ENCODE peak calls at places on chromosomes 4 and X, in four cellular contexts. X is H1, Z is IMR-90, S is mesendoderm. G is an unnamed sample.

GRCh38 chrX:154396948-154397887 is 959 bp upstream of the RPL10 start:
- DNase-seq in X (no peak), Z (peak), S (peak), G (no peak)

GRCh38 chrX:26387906-26388305 is 171.9 kb downstream of the MAGEB5 start:
- DNase-seq in X (no peak), Z (no peak), S (no peak), G (no peak)

GRCh38 chr4:74056114-74056857 is 17.8 kb upstream of the CXCL3 start:
- DNase-seq in X (no peak), Z (peak), S (peak), G (no peak)

GRCh38 chrX:68867458-68868166 is 38.8 kb downstream of the EFNB1 start:
- DNase-seq in X (no peak), Z (no peak), S (no peak), G (no peak)

GRCh38 chr4:17029432-17029831 is 131.0 kb upstream of the LDB2 start:
- DNase-seq in X (no peak), Z (no peak), S (no peak), G (no peak)

GRCh38 chrX:19758536-19758935 is 128.9 kb downstream of the SH3KBP1 start:
- DNase-seq in X (no peak), Z (no peak), S (peak), G (no peak)

GRCh38 chr4:109185548-109185947 is 116.9 kb downstream of the COL25A1 start:
- DNase-seq in X (no peak), Z (no peak), S (no peak), G (no peak)

GRCh38 chr4:17316566-17316965 is 195.3 kb downstream of the QDPR start:
- DNase-seq in X (no peak), Z (peak), S (no peak), G (no peak)

GRCh38 chr4:161189286-161190134 is 974.3 kb downstream of the FSTL5 start:
- DNase-seq in X (no peak), Z (no peak), S (peak), G (no peak)

GRCh38 chr4:11805837-11806236 is 377.1 kb upstream of the HS3ST1 start:
- DNase-seq in X (no peak), Z (peak), S (peak), G (no peak)

GRCh38 chr4:174089711-174090110 is 193.8 kb downstream of the FBXO8 start:
- DNase-seq in X (no peak), Z (no peak), S (no peak), G (no peak)

GRCh38 chrX:54785901-54786300 is 12.2 kb downstream of the ITIH6 start:
- DNase-seq in X (no peak), Z (no peak), S (peak), G (no peak)

GRCh38 chr4:123786159-123786915 is 389.7 kb downstream of the SPRY1 start:
- DNase-seq in X (no peak), Z (no peak), S (no peak), G (no peak)

GRCh38 chr4:83636930-83637329 is 101.0 kb downstream of the GPAT3 start:
- DNase-seq in X (no peak), Z (no peak), S (no peak), G (peak)

GRCh38 chr4:83626245-83626843 is 90.4 kb downstream of the GPAT3 start:
- DNase-seq in X (no peak), Z (no peak), S (no peak), G (no peak)

GRCh38 chr4:83629945-83630684 is 94.2 kb downstream of the GPAT3 start:
- DNase-seq in X (no peak), Z (peak), S (no peak), G (no peak)

GRCh38 chr4:83625807-83626206 is 89.9 kb downstream of the GPAT3 start:
- DNase-seq in X (no peak), Z (no peak), S (no peak), G (no peak)

GRCh38 chr4:83631066-83631465 is 95.2 kb downstream of the GPAT3 start:
- DNase-seq in X (no peak), Z (peak), S (no peak), G (no peak)
- H3K4me2 ChIP-seq in X (no peak), Z (peak), S (no peak), G (no peak)

GRCh38 chr4:170775851-170776250 is 686.1 kb upstream of the AADAT start:
- DNase-seq in X (no peak), Z (no peak), S (no peak), G (no peak)

GRCh38 chr4:170769857-170770256 is 680.1 kb upstream of the AADAT start:
- DNase-seq in X (no peak), Z (no peak), S (no peak), G (no peak)

GRCh38 chr4:170773709-170774273 is 684.0 kb upstream of the AADAT start:
- DNase-seq in X (no peak), Z (no peak), S (no peak), G (no peak)

GRCh38 chr4:170776983-170777382 is 687.2 kb upstream of the AADAT start:
- DNase-seq in X (no peak), Z (no peak), S (no peak), G (no peak)

GRCh38 chr4:170772429-170772828 is 682.7 kb upstream of the AADAT start:
- DNase-seq in X (no peak), Z (no peak), S (no peak), G (no peak)
- H2BK120ac ChIP-seq in X (no peak), Z (no peak), S (no peak), G (no peak)

GRCh38 chr4:176627916-176628315 is 164.8 kb downstream of the VEGFC start:
- DNase-seq in X (no peak), Z (no peak), S (no peak), G (no peak)

DNA sequence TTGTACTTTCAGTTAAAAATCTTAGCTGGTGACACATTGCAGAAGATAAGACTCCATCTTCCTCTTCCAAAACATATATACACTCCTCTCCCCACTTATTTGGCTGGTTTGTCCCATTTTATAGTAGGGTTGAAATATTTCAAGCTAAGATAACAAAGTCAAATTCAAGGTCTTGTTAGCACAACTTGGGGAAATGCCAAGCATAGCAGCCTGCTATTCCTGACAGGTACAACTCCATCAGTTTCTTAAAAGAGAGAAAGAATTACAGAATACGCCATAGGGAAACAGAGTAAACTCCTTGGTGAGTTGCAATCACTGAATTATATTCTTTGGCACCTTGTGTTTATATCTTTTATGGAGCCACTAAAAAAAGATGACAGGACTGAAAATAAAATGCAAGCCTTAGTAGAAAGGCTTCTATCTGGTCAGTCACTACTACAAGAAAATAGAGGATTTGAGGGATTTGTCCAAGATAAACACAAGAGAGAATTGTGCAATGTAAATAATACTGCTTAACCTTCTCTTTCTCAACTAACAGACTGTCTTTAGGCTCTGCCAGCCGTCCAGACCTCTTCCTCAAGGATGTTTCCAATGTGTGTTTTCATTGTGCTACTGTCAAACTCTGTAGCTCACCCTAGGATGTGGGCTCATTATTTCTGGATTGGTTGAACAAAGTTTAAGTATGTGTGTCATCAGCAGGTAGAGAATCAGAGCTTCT is 170.3 kb downstream of the VEGFC start:
- DNase-seq in X (no peak), Z (peak), S (no peak), G (no peak)
- H3K4me2 ChIP-seq in X (no peak), Z (peak), S (no peak), G (no peak)

GRCh38 chr4:61199869-61200194 is 294 bp upstream of the ADGRL3 start:
- DNase-seq in X (no peak), Z (no peak), S (no peak), G (peak)

GRCh38 chr4:61201562-61202099 is 1.5 kb downstream of the ADGRL3 start:
- DNase-seq in X (no peak), Z (no peak), S (peak), G (no peak)

GRCh38 chr4:61202100-61202637 is 2.0 kb downstream of the ADGRL3 start:
- DNase-seq in X (no peak), Z (no peak), S (peak), G (peak)

GRCh38 chr4:61200991-61201526 is 933 bp downstream of the ADGRL3 start:
- DNase-seq in X (no peak), Z (no peak), S (peak), G (peak)

DNA sequence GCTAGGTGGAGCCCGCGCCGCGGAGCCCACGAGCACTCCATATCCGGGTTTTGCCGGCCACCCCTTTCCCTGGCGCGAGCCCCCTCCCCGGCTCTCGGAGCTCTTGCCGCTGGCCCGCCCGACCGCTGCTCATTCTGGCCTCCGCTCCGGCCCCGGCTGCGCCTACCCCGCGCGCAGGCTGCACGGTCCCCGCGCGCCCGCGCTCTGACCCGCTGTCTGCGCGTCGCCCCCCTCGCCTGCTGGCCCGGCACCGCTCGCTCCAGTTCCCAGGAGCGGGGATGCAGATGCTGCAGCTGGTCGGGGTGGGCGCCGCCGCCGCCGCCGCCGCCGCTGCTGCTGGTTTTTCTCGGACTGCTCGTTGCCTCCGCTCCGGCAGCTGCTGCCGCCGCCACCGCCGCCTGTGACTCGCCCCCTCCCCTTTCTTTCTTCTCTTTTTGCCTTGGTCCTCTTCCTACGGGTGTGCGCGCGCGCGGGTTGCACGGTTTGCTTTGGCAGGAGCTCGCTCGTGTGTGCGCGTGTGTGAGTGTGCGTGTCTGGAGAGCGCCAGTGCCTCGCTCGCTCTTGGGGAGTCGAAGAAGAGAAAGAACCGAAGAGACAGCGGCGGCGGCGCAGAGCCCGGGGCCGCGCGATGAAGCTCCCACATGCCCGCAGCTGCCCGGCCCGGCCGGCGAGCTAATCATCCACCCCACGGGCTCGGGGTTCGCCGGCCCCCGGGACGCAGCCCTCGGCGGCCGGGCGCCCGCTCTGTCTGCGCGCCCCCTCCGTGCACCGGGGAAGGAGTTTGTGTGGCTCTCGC is at the start of gene ADGRL3:
- DNase-seq in X (peak), Z (peak), S (peak), G (peak)
- H2BK120ac ChIP-seq in X (peak), Z (no peak), S (no peak), G (peak)

GRCh38 chr4:72779256-72779655 is 210.2 kb upstream of the ADAMTS3 start:
- DNase-seq in X (no peak), Z (no peak), S (no peak), G (no peak)

DNA sequence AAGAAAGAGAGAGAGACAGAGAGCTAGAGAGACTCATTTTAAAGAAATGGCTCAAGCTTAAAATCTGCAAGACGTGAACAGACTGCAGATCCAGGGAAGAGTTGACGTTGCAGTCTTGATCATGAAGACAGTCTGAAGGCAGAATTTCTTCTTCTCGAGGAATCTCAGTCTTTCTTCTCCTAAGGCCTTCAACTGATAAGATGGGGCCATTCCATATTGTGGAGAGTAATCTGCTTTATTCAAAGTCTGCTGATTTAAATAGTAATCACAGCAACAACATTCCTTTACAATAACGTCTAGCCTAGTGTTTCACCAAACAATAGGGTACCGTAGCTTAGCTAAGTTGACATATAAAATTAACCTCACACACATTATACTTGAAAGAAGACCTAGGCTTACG is 208.4 kb upstream of the ADAMTS3 start:
- DNase-seq in X (no peak), Z (no peak), S (peak), G (no peak)
- H3K4me2 ChIP-seq in X (no peak), Z (no peak), S (no peak), G (no peak)

GRCh38 chr4:153668647-153669046 is 15.4 kb upstream of the TLR2 start:
- DNase-seq in X (no peak), Z (no peak), S (no peak), G (no peak)
- H2BK120ac ChIP-seq in X (no peak), Z (no peak), S (no peak), G (no peak)

DNA sequence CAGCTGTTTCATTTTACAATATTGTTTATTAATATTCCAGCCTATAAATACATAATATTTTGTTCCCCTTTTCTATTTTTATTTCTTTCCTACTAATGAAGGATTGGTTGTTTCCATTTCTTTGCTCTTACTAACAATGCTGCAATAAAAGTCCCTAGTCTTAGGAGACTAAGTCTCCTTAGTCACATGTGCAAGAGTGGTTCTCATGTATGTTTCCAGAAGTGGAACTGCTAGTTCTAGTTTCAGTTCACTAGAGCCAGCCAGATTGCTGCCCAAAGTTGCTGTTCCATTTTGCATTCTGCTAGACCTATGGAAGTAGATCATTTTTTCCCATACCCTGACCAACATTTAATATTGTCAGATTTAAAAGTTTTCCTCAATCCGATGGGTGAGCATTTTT is 44.3 kb downstream of the CNGA1 start:
- DNase-seq in X (no peak), Z (no peak), S (no peak), G (no peak)
- H3K4me2 ChIP-seq in X (no peak), Z (no peak), S (no peak), G (no peak)